ENCODE peak calls at places on chromosomes 4 and X, in four cellular contexts. R is uterus, S is adipocyte, Y is IMR-90. U is an unnamed sample.

GRCh38 chrX:48498374-48498809 is 10.4 kb upstream of the PORCN start:
- DNase-seq in S (peak; percentile 37), Y (peak; percentile 74), R (no peak), U (no peak)

GRCh38 chrX:57227691-57228090 is 58.8 kb upstream of the FAAH2 start:
- DNase-seq in Y (no peak), R (no peak), S (no peak), U (no peak)

GRCh38 chr4:38621004-38621684 is 42.9 kb upstream of the KLF3 start:
- DNase-seq in Y (peak; percentile 87), R (no peak), S (peak; percentile 95), U (no peak)

GRCh38 chrX:13791559-13791958 is 25.3 kb downstream of the GPM6B start:
- DNase-seq in S (no peak), Y (no peak), R (no peak), U (no peak)

GRCh38 chrX:30751497-30751896 is 98.3 kb downstream of the GK start:
- DNase-seq in R (no peak), Y (no peak), S (no peak), U (no peak)

GRCh38 chr4:154985673-154986072 is 204.6 kb downstream of the RBM46 start:
- DNase-seq in Y (no peak), S (peak; percentile 47), R (no peak), U (no peak)

GRCh38 chr4:76420311-76420710 is 630 bp downstream of the CCDC158 start:
- DNase-seq in R (no peak), Y (no peak), S (no peak), U (no peak)

GRCh38 chr4:38210396-38211114 is 250.4 kb downstream of the PTTG2 start:
- DNase-seq in R (no peak), Y (no peak), S (peak; percentile 8), U (no peak)

GRCh38 chr4:183658362-183659028 is 490 bp downstream of the RWDD4 start:
- DNase-seq in R (peak; percentile 34), S (peak; percentile 55), Y (peak; percentile 10), U (peak; percentile 62)

GRCh38 chrX:19758536-19758935 is 128.9 kb downstream of the SH3KBP1 start:
- DNase-seq in S (no peak), Y (no peak), R (no peak), U (no peak)

GRCh38 chr4:40453912-40454311 is 118.8 kb downstream of the CHRNA9 start:
- DNase-seq in S (no peak), R (no peak), Y (no peak), U (no peak)

GRCh38 chr4:144267084-144267483 is 126.6 kb upstream of the GYPA start:
- DNase-seq in R (no peak), Y (no peak), S (no peak), U (no peak)

GRCh38 chr4:92305148-92305877 is 1.5 kb downstream of the GRID2 start:
- DNase-seq in R (no peak), Y (peak; percentile 32), S (peak; percentile 72), U (peak; percentile 66)

GRCh38 chr4:158722291-158722916 is 792 bp downstream of the PPID start:
- DNase-seq in S (peak; percentile 65), Y (peak; percentile 48), R (no peak), U (no peak)

GRCh38 chr4:82201805-82202636 is 171.8 kb downstream of the HNRNPD start:
- DNase-seq in Y (peak; percentile 27), S (peak; percentile 51), R (no peak), U (no peak)

GRCh38 chr4:38411092-38411491 is 252.9 kb upstream of the KLF3 start:
- DNase-seq in R (no peak), S (no peak), Y (no peak), U (no peak)

GRCh38 chr4:7857238-7857701 is 82.4 kb downstream of the AFAP1 start:
- DNase-seq in Y (peak; percentile 99), R (peak; percentile 46), S (peak; percentile 86), U (no peak)

GRCh38 chr4:109998867-109999303 is 86.2 kb downstream of the EGF start:
- DNase-seq in R (no peak), S (peak; percentile 84), Y (peak; percentile 61), U (no peak)

GRCh38 chr4:184205243-184205642 is 12.4 kb downstream of the ENPP6 start:
- DNase-seq in R (no peak), Y (no peak), S (no peak), U (no peak)

GRCh38 chr4:123405212-123405856 is 8.7 kb downstream of the SPRY1 start:
- DNase-seq in Y (no peak), R (no peak), S (no peak), U (no peak)

GRCh38 chr4:87843936-87844335 is 11.2 kb downstream of the MEPE start:
- DNase-seq in S (peak; percentile 49), R (no peak), Y (peak; percentile 52), U (no peak)

GRCh38 chr4:47930971-47931804 is 16.8 kb upstream of the NFXL1 start:
- DNase-seq in S (peak; percentile 45), Y (peak; percentile 60), R (no peak), U (no peak)

GRCh38 chr4:100799767-100800539 is 282.1 kb upstream of the EMCN start:
- DNase-seq in R (no peak), Y (no peak), S (no peak), U (no peak)

GRCh38 chr4:165464813-165465381 is 86.1 kb downstream of the CPE start:
- DNase-seq in Y (peak; percentile 48), S (peak; percentile 81), R (no peak), U (no peak)

GRCh38 chrX:149504226-149504914 is 736 bp downstream of the IDS start:
- DNase-seq in Y (no peak), S (peak; percentile 37), R (no peak), U (no peak)

GRCh38 chrX:119228506-119229290 is 7.4 kb upstream of the PGRMC1 start:
- DNase-seq in Y (peak; percentile 88), S (peak; percentile 53), R (no peak), U (no peak)

GRCh38 chr4:182927505-182927904 is 10.3 kb upstream of the DCTD start:
- DNase-seq in S (no peak), R (no peak), Y (no peak), U (no peak)

GRCh38 chr4:120008075-120008474 is 58.6 kb downstream of the MAD2L1 start:
- DNase-seq in S (no peak), Y (no peak), R (no peak), U (no peak)

GRCh38 chr4:67459164-67459563 is 86.1 kb downstream of the CENPC start:
- DNase-seq in S (peak; percentile 54), R (no peak), Y (peak; percentile 25), U (no peak)

GRCh38 chr4:22191565-22192301 is 243.2 kb upstream of the KCNIP4 start:
- DNase-seq in R (no peak), Y (no peak), S (no peak), U (no peak)

GRCh38 chr4:165621983-165622382 is 243.2 kb downstream of the CPE start:
- DNase-seq in R (no peak), S (no peak), Y (no peak), U (no peak)

GRCh38 chr4:5758741-5759140 is 47.7 kb downstream of the EVC start:
- DNase-seq in S (peak; percentile 89), Y (peak; percentile 99), R (no peak), U (no peak)

GRCh38 chr4:105859233-105859632 is 36.0 kb upstream of the NPNT start:
- DNase-seq in R (no peak), S (peak; percentile 82), Y (peak; percentile 79), U (no peak)

GRCh38 chrX:53089224-53089842 is 4.6 kb upstream of the KANTR start:
- DNase-seq in S (peak; percentile 79), Y (peak; percentile 68), R (peak; percentile 56), U (no peak)

GRCh38 chr4:152535236-152535902 is 523 bp downstream of the FBXW7 start:
- DNase-seq in Y (no peak), S (peak; percentile 46), R (peak; percentile 29), U (peak; percentile 61)

GRCh38 chr4:152328595-152328994 is 207.3 kb downstream of the FBXW7 start:
- DNase-seq in S (peak; percentile 86), Y (no peak), R (no peak), U (no peak)

GRCh38 chr4:141248029-141248428 is 27.3 kb downstream of the ZNF330 start:
- DNase-seq in S (peak; percentile 48), R (no peak), Y (peak; percentile 71), U (no peak)

GRCh38 chr4:156193800-156194199 is 240.1 kb upstream of the CTSO start:
- DNase-seq in S (no peak), Y (peak; percentile 33), R (peak; percentile 47), U (no peak)

GRCh38 chr4:92522371-92522770 is 218.6 kb downstream of the GRID2 start:
- DNase-seq in R (no peak), S (no peak), Y (no peak), U (no peak)

U was measured in sciatic nerve.